ENCODE peak calls at places on chromosome X, in eight cellular contexts. E is lower lobe of right lung, P is GM10248, O is uterus, Z is AG09319, F is AG10803, A is psoas muscle, C is HCT116. G is an unnamed sample.

GRCh38 chrX:23341452-23341851 is 6.8 kb downstream of the PTCHD1 start:
- DNase-seq in E (no peak), P (no peak), O (no peak), Z (no peak), F (peak; percentile 1), A (no peak), C (no peak), G (no peak)

GRCh38 chrX:135923353-135923752 is 29.8 kb downstream of the SAGE1 start:
- DNase-seq in E (no peak), P (no peak), O (no peak), Z (no peak), F (no peak), A (no peak), C (peak; percentile 7), G (no peak)

GRCh38 chrX:103845165-103845653 is 13.2 kb upstream of the RAB9B start:
- DNase-seq in E (no peak), P (peak; percentile 28), O (peak; percentile 72), Z (peak; percentile 45), F (peak; percentile 85), A (peak; percentile 56), C (peak; percentile 38), G (peak; percentile 46)

GRCh38 chrX:97159916-97160800 is 276.4 kb downstream of the RPA4 start:
- DNase-seq in E (no peak), P (no peak), O (no peak), Z (no peak), F (no peak), A (no peak), C (no peak), G (no peak)

GRCh38 chrX:111282991-111283390 is 12.7 kb upstream of the CAPN6 start:
- DNase-seq in E (no peak), P (no peak), O (no peak), Z (no peak), F (no peak), A (no peak), C (no peak), G (no peak)

GRCh38 chrX:134244043-134244442 is 7.1 kb downstream of the CCDC160 start:
- DNase-seq in E (no peak), P (no peak), O (no peak), Z (no peak), F (no peak), A (no peak), C (no peak), G (no peak)

GRCh38 chrX:44093431-44093830 is 120.2 kb upstream of the NDP start:
- DNase-seq in E (no peak), P (no peak), O (no peak), Z (no peak), F (no peak), A (no peak), C (no peak), G (no peak)

GRCh38 chrX:65581661-65582339 is 47.2 kb upstream of the LAS1L start:
- DNase-seq in E (no peak), P (peak; percentile 56), O (peak; percentile 70), Z (no peak), F (peak; percentile 56), A (no peak), C (peak; percentile 48), G (peak; percentile 76)

GRCh38 chrX:40095588-40096394 is 2.0 kb downstream of the BCOR start:
- DNase-seq in E (peak; percentile 62), P (no peak), O (no peak), Z (no peak), F (no peak), A (no peak), C (no peak), G (no peak)

GRCh38 chrX:107628662-107629532 is 587 bp downstream of the PRPS1 start:
- DNase-seq in E (peak; percentile 46), P (peak; percentile 35), O (peak; percentile 28), Z (no peak), F (no peak), A (peak; percentile 60), C (no peak), G (peak; percentile 36)

GRCh38 chrX:37060999-37061398 is 52.8 kb downstream of the FAM47C start:
- DNase-seq in E (no peak), P (peak; percentile 13), O (no peak), Z (no peak), F (peak; percentile 17), A (no peak), C (peak; percentile 26), G (no peak)

GRCh38 chrX:69152398-69152797 is 12.9 kb downstream of the PJA1 start:
- DNase-seq in E (peak; percentile 58), P (no peak), O (no peak), Z (no peak), F (no peak), A (no peak), C (no peak), G (peak; percentile 29)

GRCh38 chrX:116009871-116010710 is 160.5 kb upstream of the AGTR2 start:
- DNase-seq in E (peak; percentile 58), P (peak; percentile 6), O (no peak), Z (no peak), F (no peak), A (no peak), C (no peak), G (no peak)

GRCh38 chrX:21975827-21976226 is 35.3 kb downstream of the SMS start:
- DNase-seq in E (no peak), P (no peak), O (no peak), Z (peak; percentile 29), F (peak; percentile 74), A (no peak), C (no peak), G (no peak)

GRCh38 chrX:114841051-114841450 is 176.4 kb downstream of the IL13RA2 start:
- DNase-seq in E (no peak), P (no peak), O (no peak), Z (no peak), F (peak; percentile 44), A (no peak), C (no peak), G (no peak)

DNA sequence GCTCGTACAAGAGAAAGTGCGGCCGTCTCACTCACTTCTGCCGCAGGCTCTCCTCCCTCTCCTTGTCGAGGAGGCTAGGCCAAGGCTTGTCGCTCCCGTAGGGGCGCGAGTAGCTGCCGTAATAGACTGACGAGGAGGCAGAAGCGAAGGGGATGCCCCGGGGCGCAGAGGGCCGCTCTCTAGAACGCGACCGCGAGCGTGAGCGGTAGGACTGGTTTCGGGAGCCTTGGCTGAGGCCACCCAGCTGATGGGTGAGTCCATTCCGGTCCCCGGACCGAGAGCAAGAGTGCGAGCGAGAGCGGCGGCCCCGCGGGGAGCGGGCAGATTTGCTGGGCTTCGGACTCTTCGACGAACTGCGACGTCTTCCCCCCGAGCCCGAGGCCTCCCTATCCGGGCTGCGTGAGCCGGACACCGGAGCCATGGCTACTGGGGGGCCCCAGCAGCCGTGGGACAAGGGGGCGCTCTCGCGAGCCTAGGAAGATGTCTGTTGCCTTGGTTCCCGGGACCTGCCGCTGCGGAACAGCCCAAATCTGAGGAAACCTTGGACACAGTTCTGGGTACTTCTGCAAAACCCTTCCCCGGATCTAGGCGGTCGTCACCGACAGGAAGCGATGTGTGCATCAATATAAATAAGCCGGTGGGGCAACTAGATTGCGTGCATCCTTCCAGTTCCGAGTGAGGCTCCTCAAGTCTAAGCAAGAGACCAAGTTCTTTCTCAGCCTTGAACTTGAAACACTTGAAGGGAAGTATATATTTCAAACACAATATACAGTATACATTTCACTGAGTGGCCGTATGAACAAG is at the start of gene NKAP:
- DNase-seq in E (peak; percentile 80), P (peak; percentile 72), O (peak; percentile 83), Z (peak; percentile 87), F (peak; percentile 95), A (peak; percentile 83), C (peak; percentile 91), G (peak; percentile 80)
- TF ChIP-seq CTCF in E (no peak), P (no peak), O (no peak), Z (no peak), F (no peak), A (no peak), C (no peak), G (no peak)

DNA sequence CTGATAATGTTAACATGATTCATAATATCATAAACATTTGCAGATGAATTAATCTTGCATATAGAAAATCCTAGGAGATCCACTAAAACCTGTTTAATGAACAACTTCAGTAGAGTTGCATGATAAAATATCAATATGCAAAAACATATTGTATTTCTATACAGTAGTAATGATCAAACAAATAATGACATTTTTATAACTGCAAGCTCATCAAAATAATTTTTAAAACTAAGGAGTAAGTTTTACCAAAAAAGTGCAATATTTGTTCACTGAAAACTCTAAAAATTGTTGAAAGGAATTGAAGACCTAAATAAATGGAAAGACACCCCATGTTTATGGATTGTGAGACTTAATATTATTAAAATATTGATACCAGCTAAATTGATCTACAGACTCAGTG is 15.9 kb upstream of the GPRASP2 start:
- DNase-seq in E (no peak), P (no peak), O (no peak), Z (no peak), F (no peak), A (no peak), C (no peak), G (no peak)
- TF ChIP-seq CTCF in E (no peak), P (no peak), O (no peak), Z (no peak), F (no peak), A (no peak), C (no peak), G (no peak)

GRCh38 chrX:19911784-19912183 is 24.4 kb upstream of the SH3KBP1 start:
- DNase-seq in E (no peak), P (no peak), O (no peak), Z (no peak), F (no peak), A (no peak), C (no peak), G (no peak)
- TF ChIP-seq CTCF in E (no peak), P (no peak), O (no peak), Z (no peak), F (no peak), A (no peak), C (no peak), G (no peak)

GRCh38 chrX:31420711-31421151 is 348.9 kb upstream of the FTHL17 start:
- DNase-seq in E (no peak), P (no peak), O (no peak), Z (no peak), F (peak; percentile 21), A (no peak), C (no peak), G (no peak)

GRCh38 chrX:31420302-31420701 is 348.5 kb upstream of the FTHL17 start:
- DNase-seq in E (no peak), P (no peak), O (no peak), Z (no peak), F (no peak), A (no peak), C (no peak), G (no peak)

GRCh38 chrX:31421441-31421840 is 349.6 kb upstream of the FTHL17 start:
- DNase-seq in E (no peak), P (no peak), O (no peak), Z (no peak), F (no peak), A (no peak), C (no peak), G (no peak)

DNA sequence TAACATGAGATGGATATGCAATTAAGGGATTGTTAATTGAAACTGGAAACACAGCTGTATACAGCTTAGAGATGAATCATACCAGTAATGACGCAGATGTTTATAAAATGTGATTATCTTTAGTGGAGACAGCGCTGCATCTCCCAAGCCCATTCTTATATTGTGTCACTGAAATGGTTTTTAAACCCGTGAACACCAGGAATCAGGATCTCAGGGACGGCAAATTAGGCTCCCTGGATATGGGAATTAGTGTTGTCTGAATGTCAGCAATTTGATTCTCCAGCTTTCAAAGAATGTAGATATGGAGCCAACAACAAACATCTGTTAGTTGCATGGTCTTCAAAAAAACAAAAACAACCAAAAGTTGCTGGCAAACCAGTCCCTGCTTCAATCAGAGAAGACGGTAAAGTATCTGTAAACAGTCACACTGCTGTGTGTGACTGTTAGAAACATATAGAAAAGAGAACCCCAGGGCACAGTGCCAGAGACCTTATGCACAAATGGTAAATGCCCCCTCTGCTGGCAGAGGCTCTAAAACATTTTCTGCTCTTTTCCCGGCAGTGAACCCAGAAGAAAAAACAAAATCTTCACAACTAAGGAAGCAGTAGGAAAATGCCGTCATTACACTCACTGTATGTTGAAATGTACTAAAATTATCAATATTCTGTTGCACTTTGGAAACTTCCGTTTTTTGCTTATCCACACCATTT is 351.9 kb upstream of the FTHL17 start:
- DNase-seq in E (no peak), P (peak; percentile 13), O (peak; percentile 23), Z (peak; percentile 31), F (peak; percentile 68), A (no peak), C (no peak), G (no peak)
- TF ChIP-seq CTCF in E (no peak), P (no peak), O (no peak), Z (peak; percentile 38), F (peak; percentile 41), A (peak; percentile 19), C (no peak), G (no peak)

G was measured in CD8-positive, alpha-beta T cell.